ENCODE peak calls at places on chromosomes 13 and 19, in nine cellular contexts. R is GOT3; P is CD8-positive, alpha-beta memory T cell; E is NCI-H2081; H is EL; T is stimulated activated CD4-positive, alpha-beta T cell treated with anti-CD3 and anti-CD28 coated beads, Interleukin-15, amount 100 ng/mL, for 1 hour; V is NT2/D1; J is AG04450; C is uterus. I is an unnamed sample.

GRCh38 chr19:2807379-2808128 is 12.1 kb upstream of the ZNF554 start:
- DNase-seq in R (no peak), P (no peak), E (no peak), H (no peak), T (no peak), V (no peak), J (no peak), C (no peak), I (no peak)

GRCh38 chr13:98504371-98504963 is 72.4 kb downstream of the STK24 start:
- DNase-seq in R (no peak), P (peak; percentile 35), E (no peak), H (no peak), T (no peak), V (no peak), J (no peak), C (no peak), I (no peak)

GRCh38 chr13:32115069-32115468 is 83.5 kb downstream of the FRY start:
- DNase-seq in R (no peak), P (no peak), E (no peak), H (no peak), T (no peak), V (no peak), J (no peak), C (no peak), I (no peak)

GRCh38 chr19:10654610-10655456 is 687 bp downstream of the ILF3 start:
- DNase-seq in R (no peak), P (no peak), E (peak; percentile 73), H (peak; percentile 57), T (no peak), V (peak; percentile 74), J (no peak), C (peak; percentile 61), I (peak; percentile 51)

GRCh38 chr19:2240881-2241760 is 4.5 kb downstream of the SF3A2 start:
- DNase-seq in R (no peak), P (no peak), E (no peak), H (no peak), T (no peak), V (no peak), J (no peak), C (no peak), I (no peak)

GRCh38 chr19:56314018-56314583 is 538 bp downstream of the ZSCAN5A start:
- DNase-seq in R (no peak), P (no peak), E (peak; percentile 75), H (no peak), T (no peak), V (peak; percentile 6), J (no peak), C (no peak), I (no peak)

GRCh38 chr19:30881986-30882385 is 467.2 kb downstream of the TSHZ3 start:
- DNase-seq in R (no peak), P (no peak), E (no peak), H (no peak), T (no peak), V (no peak), J (no peak), C (no peak), I (no peak)

GRCh38 chr13:38223093-38223492 is 126.6 kb upstream of the UFM1 start:
- DNase-seq in R (no peak), P (no peak), E (peak; percentile 1), H (peak; percentile 47), T (no peak), V (peak; percentile 32), J (no peak), C (no peak), I (peak; percentile 24)

GRCh38 chr13:105177265-105177900 is 1358.1 kb downstream of the EFNB2 start:
- DNase-seq in R (no peak), P (no peak), E (no peak), H (no peak), T (no peak), V (no peak), J (no peak), C (no peak), I (no peak)

GRCh38 chr19:19900124-19900523 is 622 bp upstream of the ZNF93 start:
- DNase-seq in R (no peak), P (no peak), E (no peak), H (peak; percentile 82), T (no peak), V (peak; percentile 13), J (peak; percentile 61), C (no peak), I (no peak)

GRCh38 chr13:21478881-21479808 is 20.0 kb upstream of the ZDHHC20 start:
- DNase-seq in R (no peak), P (peak; percentile 57), E (peak; percentile 63), H (peak; percentile 76), T (no peak), V (no peak), J (peak; percentile 47), C (no peak), I (no peak)

GRCh38 chr13:22748866-22749586 is 431.8 kb upstream of the SGCG start:
- DNase-seq in R (no peak), P (no peak), E (no peak), H (no peak), T (no peak), V (no peak), J (no peak), C (no peak), I (no peak)

GRCh38 chr13:86282450-86282849 is 483.2 kb upstream of the SLITRK6 start:
- DNase-seq in R (no peak), P (no peak), E (no peak), H (no peak), T (no peak), V (no peak), J (no peak), C (no peak), I (no peak)

GRCh38 chr13:99782669-99783068 is 188.9 kb downstream of the ZIC5 start:
- DNase-seq in R (no peak), P (no peak), E (no peak), H (no peak), T (no peak), V (no peak), J (no peak), C (no peak), I (no peak)

GRCh38 chr13:36520111-36520510 is 87.8 kb downstream of the CCNA1 start:
- DNase-seq in R (no peak), P (no peak), E (no peak), H (no peak), T (no peak), V (no peak), J (no peak), C (no peak), I (no peak)

GRCh38 chr19:3509566-3509989 is 3.5 kb downstream of the FZR1 start:
- DNase-seq in R (no peak), P (no peak), E (no peak), H (peak; percentile 59), T (no peak), V (no peak), J (no peak), C (no peak), I (no peak)

GRCh38 chr13:103898481-103898880 is 832.3 kb upstream of the SLC10A2 start:
- DNase-seq in R (no peak), P (no peak), E (no peak), H (no peak), T (no peak), V (no peak), J (no peak), C (no peak), I (no peak)

GRCh38 chr19:7554990-7555864 is 19.7 kb downstream of the PNPLA6 start:
- DNase-seq in R (no peak), P (no peak), E (no peak), H (no peak), T (no peak), V (no peak), J (no peak), C (no peak), I (no peak)

GRCh38 chr13:97810152-97810551 is 143.3 kb upstream of the IPO5 start:
- DNase-seq in R (no peak), P (no peak), E (peak; percentile 24), H (peak; percentile 3), T (no peak), V (no peak), J (no peak), C (no peak), I (peak; percentile 48)

GRCh38 chr13:75302031-75302430 is 179.9 kb downstream of the TBC1D4 start:
- DNase-seq in R (no peak), P (no peak), E (no peak), H (no peak), T (no peak), V (no peak), J (no peak), C (no peak), I (no peak)

GRCh38 chr19:39934584-39935233 is at the start of gene FCGBP:
- DNase-seq in R (no peak), P (no peak), E (no peak), H (no peak), T (no peak), V (no peak), J (no peak), C (no peak), I (no peak)

GRCh38 chr19:5913739-5914357 is at the start of gene CAPS:
- DNase-seq in R (no peak), P (no peak), E (peak; percentile 73), H (peak; percentile 64), T (no peak), V (no peak), J (no peak), C (no peak), I (no peak)

GRCh38 chr19:336067-336614 is 8.5 kb downstream of the MIER2 start:
- DNase-seq in R (no peak), P (no peak), E (no peak), H (no peak), T (no peak), V (no peak), J (no peak), C (no peak), I (no peak)

GRCh38 chr13:27797228-27797624 is 4.9 kb downstream of the GSX1 start:
- DNase-seq in R (no peak), P (no peak), E (no peak), H (peak; percentile 46), T (no peak), V (peak; percentile 57), J (no peak), C (no peak), I (no peak)

GRCh38 chr13:68257111-68257842 is 1027.1 kb upstream of the PCDH9 start:
- DNase-seq in R (no peak), P (no peak), E (no peak), H (no peak), T (no peak), V (no peak), J (no peak), C (no peak), I (peak; percentile 0)

GRCh38 chr19:16449330-16449961 is 22.3 kb downstream of the EPS15L1 start:
- DNase-seq in R (no peak), P (peak; percentile 71), E (no peak), H (peak; percentile 45), T (no peak), V (no peak), J (no peak), C (no peak), I (no peak)

GRCh38 chr13:70162141-70162540 is 53.9 kb upstream of the KLHL1 start:
- DNase-seq in R (no peak), P (no peak), E (no peak), H (no peak), T (no peak), V (no peak), J (no peak), C (no peak), I (no peak)

GRCh38 chr13:91406619-91407018 is 8.2 kb downstream of the GPC5 start:
- DNase-seq in R (no peak), P (peak; percentile 5), E (peak; percentile 58), H (peak; percentile 34), T (no peak), V (peak; percentile 70), J (no peak), C (no peak), I (peak; percentile 29)

GRCh38 chr13:49098198-49098597 is 121.9 kb upstream of the MLNR start:
- DNase-seq in R (no peak), P (no peak), E (no peak), H (peak; percentile 93), T (no peak), V (no peak), J (peak; percentile 83), C (peak; percentile 46), I (peak; percentile 28)

GRCh38 chr19:54319049-54319448 is 6.1 kb upstream of the LILRA5 start:
- DNase-seq in R (no peak), P (no peak), E (no peak), H (no peak), T (no peak), V (no peak), J (no peak), C (no peak), I (no peak)

GRCh38 chr19:58474291-58474996 is 1.7 kb upstream of the ZNF446 start:
- DNase-seq in R (no peak), P (no peak), E (no peak), H (peak; percentile 65), T (no peak), V (no peak), J (peak; percentile 42), C (no peak), I (no peak)

I was measured in SW 1271.